ENCODE peak calls at places on chromosome 1, in seven cellular contexts. One of them, this sample, is unnamed.

GRCh38 chr1:111571239-111571638 is 48.4 kb upstream of the RAP1A start:
- DNase-seq in CD8-positive, alpha-beta T cell: no peak
- DNase-seq in heart right ventricle: no peak
- DNase-seq in breast epithelium: no peak
- DNase-seq in fibroblast of lung: no peak
- DNase-seq in psoas muscle: no peak
- DNase-seq in spleen: no peak
- DNase-seq in this sample: no peak

GRCh38 chr1:23999156-23999671 is 19.1 kb upstream of the SRSF10 start:
- DNase-seq in spleen: no peak
- DNase-seq in fibroblast of lung: peak; percentile 56
- DNase-seq in CD8-positive, alpha-beta T cell: no peak
- DNase-seq in heart right ventricle: no peak
- DNase-seq in breast epithelium: no peak
- DNase-seq in psoas muscle: no peak
- DNase-seq in this sample: no peak

GRCh38 chr1:151846062-151846568 is 6.5 kb upstream of the C2CD4D start:
- DNase-seq in psoas muscle: no peak
- DNase-seq in CD8-positive, alpha-beta T cell: no peak
- DNase-seq in spleen: no peak
- DNase-seq in fibroblast of lung: peak; percentile 54
- DNase-seq in heart right ventricle: no peak
- DNase-seq in breast epithelium: no peak
- DNase-seq in this sample: no peak

GRCh38 chr1:112518186-112518585 is 9.4 kb downstream of the WNT2B start:
- DNase-seq in psoas muscle: no peak
- DNase-seq in breast epithelium: no peak
- DNase-seq in heart right ventricle: peak; percentile 33
- DNase-seq in CD8-positive, alpha-beta T cell: no peak
- DNase-seq in fibroblast of lung: no peak
- DNase-seq in spleen: no peak
- DNase-seq in this sample: no peak

GRCh38 chr1:183898001-183898396 is 93.1 kb downstream of the RGL1 start:
- DNase-seq in heart right ventricle: no peak
- DNase-seq in breast epithelium: no peak
- DNase-seq in fibroblast of lung: no peak
- DNase-seq in CD8-positive, alpha-beta T cell: no peak
- DNase-seq in spleen: no peak
- DNase-seq in psoas muscle: no peak
- DNase-seq in this sample: no peak

GRCh38 chr1:83791821-83792437 is 207.0 kb downstream of the TTLL7 start:
- DNase-seq in spleen: no peak
- DNase-seq in psoas muscle: no peak
- DNase-seq in heart right ventricle: no peak
- DNase-seq in fibroblast of lung: peak; percentile 39
- DNase-seq in CD8-positive, alpha-beta T cell: no peak
- DNase-seq in breast epithelium: no peak
- DNase-seq in this sample: no peak

GRCh38 chr1:194076646-194077045 is 890.2 kb upstream of the B3GALT2 start:
- DNase-seq in fibroblast of lung: peak; percentile 41
- DNase-seq in psoas muscle: no peak
- DNase-seq in heart right ventricle: no peak
- DNase-seq in spleen: no peak
- DNase-seq in breast epithelium: no peak
- DNase-seq in CD8-positive, alpha-beta T cell: no peak
- DNase-seq in this sample: no peak

GRCh38 chr1:81029266-81029665 is 771.5 kb upstream of the ADGRL2 start:
- DNase-seq in breast epithelium: no peak
- DNase-seq in CD8-positive, alpha-beta T cell: no peak
- DNase-seq in fibroblast of lung: peak; percentile 3
- DNase-seq in psoas muscle: no peak
- DNase-seq in spleen: no peak
- DNase-seq in heart right ventricle: no peak
- DNase-seq in this sample: no peak

GRCh38 chr1:206586501-206587445 is 25.5 kb downstream of the EIF2D start:
- DNase-seq in heart right ventricle: no peak
- DNase-seq in psoas muscle: no peak
- DNase-seq in spleen: no peak
- DNase-seq in CD8-positive, alpha-beta T cell: no peak
- DNase-seq in fibroblast of lung: no peak
- DNase-seq in breast epithelium: no peak
- DNase-seq in this sample: no peak

GRCh38 chr1:236523704-236524141 is at the start of gene LGALS8:
- DNase-seq in fibroblast of lung: peak; percentile 84
- DNase-seq in CD8-positive, alpha-beta T cell: peak; percentile 76
- DNase-seq in heart right ventricle: peak; percentile 92
- DNase-seq in psoas muscle: peak; percentile 93
- DNase-seq in spleen: peak; percentile 98
- DNase-seq in breast epithelium: peak; percentile 84
- DNase-seq in this sample: peak; percentile 73

GRCh38 chr1:34924759-34925555 is 4.5 kb downstream of the DLGAP3 start:
- DNase-seq in breast epithelium: peak; percentile 68
- DNase-seq in spleen: no peak
- DNase-seq in heart right ventricle: peak; percentile 79
- DNase-seq in psoas muscle: peak; percentile 75
- DNase-seq in fibroblast of lung: peak; percentile 50
- DNase-seq in CD8-positive, alpha-beta T cell: peak; percentile 22
- DNase-seq in this sample: peak; percentile 24

GRCh38 chr1:246113555-246114095 is 393.5 kb downstream of the SMYD3 start:
- DNase-seq in CD8-positive, alpha-beta T cell: no peak
- DNase-seq in fibroblast of lung: no peak
- DNase-seq in psoas muscle: no peak
- DNase-seq in breast epithelium: no peak
- DNase-seq in spleen: no peak
- DNase-seq in heart right ventricle: no peak
- DNase-seq in this sample: no peak

GRCh38 chr1:55313903-55314302 is 98.7 kb upstream of the USP24 start:
- DNase-seq in CD8-positive, alpha-beta T cell: no peak
- DNase-seq in psoas muscle: no peak
- DNase-seq in heart right ventricle: no peak
- DNase-seq in fibroblast of lung: peak; percentile 17
- DNase-seq in spleen: no peak
- DNase-seq in breast epithelium: no peak
- DNase-seq in this sample: no peak

GRCh38 chr1:28248273-28249012 is 10.9 kb upstream of the SESN2 start:
- DNase-seq in fibroblast of lung: peak; percentile 68
- DNase-seq in psoas muscle: peak; percentile 85
- DNase-seq in CD8-positive, alpha-beta T cell: peak; percentile 77
- DNase-seq in spleen: peak; percentile 91
- DNase-seq in heart right ventricle: peak; percentile 82
- DNase-seq in breast epithelium: peak; percentile 66
- DNase-seq in this sample: peak; percentile 77

GRCh38 chr1:173429517-173430477 is 47.3 kb upstream of the PRDX6 start:
- DNase-seq in CD8-positive, alpha-beta T cell: peak; percentile 51
- DNase-seq in psoas muscle: peak; percentile 92
- DNase-seq in heart right ventricle: peak; percentile 91
- DNase-seq in fibroblast of lung: peak; percentile 96
- DNase-seq in breast epithelium: peak; percentile 54
- DNase-seq in spleen: peak; percentile 89
- DNase-seq in this sample: peak; percentile 80

GRCh38 chr1:79006564-79006963 is at the start of gene ADGRL4:
- DNase-seq in breast epithelium: no peak
- DNase-seq in psoas muscle: peak; percentile 57
- DNase-seq in fibroblast of lung: peak; percentile 79
- DNase-seq in spleen: peak; percentile 84
- DNase-seq in heart right ventricle: peak; percentile 78
- DNase-seq in CD8-positive, alpha-beta T cell: no peak
- DNase-seq in this sample: no peak

GRCh38 chr1:201885531-201886075 is 3.1 kb upstream of the SHISA4 start:
- DNase-seq in CD8-positive, alpha-beta T cell: no peak
- DNase-seq in heart right ventricle: no peak
- DNase-seq in fibroblast of lung: peak; percentile 87
- DNase-seq in breast epithelium: no peak
- DNase-seq in psoas muscle: peak; percentile 73
- DNase-seq in spleen: peak; percentile 39
- DNase-seq in this sample: no peak
- H3K4me1 ChIP-seq in CD8-positive, alpha-beta T cell: peaks cover 9% of the 10 kb centered on the region
- H3K4me1 ChIP-seq in heart right ventricle: peaks cover 51% of the 10 kb centered on the region
- H3K4me1 ChIP-seq in fibroblast of lung: peaks cover 28% of the 10 kb centered on the region
- H3K4me1 ChIP-seq in breast epithelium: no peaks in the 10 kb centered on the region
- H3K4me1 ChIP-seq in psoas muscle: peaks cover 83% of the 10 kb centered on the region
- H3K4me1 ChIP-seq in spleen: peaks cover 34% of the 10 kb centered on the region
- H3K4me1 ChIP-seq in this sample: no peaks in the 10 kb centered on the region

GRCh38 chr1:32786856-32787255 is 30.3 kb downstream of the YARS1 start:
- DNase-seq in breast epithelium: no peak
- DNase-seq in heart right ventricle: no peak
- DNase-seq in fibroblast of lung: peak; percentile 46
- DNase-seq in spleen: no peak
- DNase-seq in CD8-positive, alpha-beta T cell: no peak
- DNase-seq in psoas muscle: no peak
- DNase-seq in this sample: no peak
- TF ChIP-seq CTCF in breast epithelium: peak; percentile 51
- TF ChIP-seq CTCF in heart right ventricle: peak; percentile 22
- TF ChIP-seq CTCF in fibroblast of lung: peak; percentile 35
- TF ChIP-seq CTCF in spleen: no peak
- TF ChIP-seq CTCF in CD8-positive, alpha-beta T cell: no peak
- TF ChIP-seq CTCF in psoas muscle: no peak
- TF ChIP-seq CTCF in this sample: peak; percentile 51

GRCh38 chr1:220123889-220124288 is 30.0 kb downstream of the IARS2 start:
- DNase-seq in heart right ventricle: no peak
- DNase-seq in CD8-positive, alpha-beta T cell: no peak
- DNase-seq in psoas muscle: no peak
- DNase-seq in breast epithelium: no peak
- DNase-seq in spleen: no peak
- DNase-seq in fibroblast of lung: no peak
- DNase-seq in this sample: no peak
- H3K4me1 ChIP-seq in heart right ventricle: no peaks in the 10 kb centered on the region
- H3K4me1 ChIP-seq in CD8-positive, alpha-beta T cell: no peaks in the 10 kb centered on the region
- H3K4me1 ChIP-seq in psoas muscle: no peaks in the 10 kb centered on the region
- H3K4me1 ChIP-seq in breast epithelium: no peaks in the 10 kb centered on the region
- H3K4me1 ChIP-seq in spleen: no peaks in the 10 kb centered on the region
- H3K4me1 ChIP-seq in fibroblast of lung: no peaks in the 10 kb centered on the region
- H3K4me1 ChIP-seq in this sample: no peaks in the 10 kb centered on the region

DNA sequence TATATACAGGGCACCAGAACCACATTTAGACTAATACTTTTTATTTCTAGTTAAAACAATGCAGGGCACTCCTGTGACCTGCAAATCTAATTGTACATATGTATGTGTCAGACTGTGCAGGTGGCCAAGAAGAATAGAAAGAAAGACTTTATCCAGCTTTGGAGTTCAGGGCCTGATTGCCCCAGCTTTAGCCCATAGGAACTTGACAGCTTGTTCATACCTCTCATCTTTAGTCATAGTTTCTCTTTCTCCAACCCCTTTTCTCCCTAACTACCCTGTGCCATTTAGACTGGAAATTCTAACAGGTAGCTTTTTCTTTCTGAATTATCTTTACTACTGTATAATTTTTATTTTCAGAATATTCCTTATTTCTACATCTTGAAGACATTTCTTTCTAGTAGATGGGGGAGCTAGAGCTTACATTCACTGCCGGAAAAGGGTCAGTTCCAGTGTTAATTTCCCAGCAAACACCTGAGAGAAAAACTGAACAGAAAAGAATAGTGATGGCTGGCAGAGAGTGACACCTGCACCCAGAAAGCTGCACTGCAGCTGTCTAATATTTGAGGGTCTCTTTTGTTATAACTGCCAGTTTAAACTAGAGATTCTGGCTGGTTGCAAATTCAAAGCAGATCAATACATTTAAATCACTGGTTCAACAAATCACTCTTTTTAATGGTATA is 8.4 kb downstream of the YBX1 start:
- DNase-seq in CD8-positive, alpha-beta T cell: no peak
- DNase-seq in spleen: no peak
- DNase-seq in heart right ventricle: no peak
- DNase-seq in psoas muscle: no peak
- DNase-seq in fibroblast of lung: peak; percentile 12
- DNase-seq in breast epithelium: no peak
- DNase-seq in this sample: no peak
- TF ChIP-seq CTCF in CD8-positive, alpha-beta T cell: peak; percentile 34
- TF ChIP-seq CTCF in spleen: no peak
- TF ChIP-seq CTCF in heart right ventricle: peak; percentile 11
- TF ChIP-seq CTCF in psoas muscle: no peak
- TF ChIP-seq CTCF in fibroblast of lung: no peak
- TF ChIP-seq CTCF in breast epithelium: no peak
- TF ChIP-seq CTCF in this sample: no peak

GRCh38 chr1:36149973-36150295 is 648 bp upstream of the TRAPPC3 start:
- DNase-seq in breast epithelium: no peak
- DNase-seq in spleen: no peak
- DNase-seq in fibroblast of lung: no peak
- DNase-seq in CD8-positive, alpha-beta T cell: no peak
- DNase-seq in heart right ventricle: no peak
- DNase-seq in psoas muscle: no peak
- DNase-seq in this sample: no peak

GRCh38 chr1:36151133-36151844 is 2.0 kb upstream of the TRAPPC3 start:
- DNase-seq in fibroblast of lung: no peak
- DNase-seq in breast epithelium: no peak
- DNase-seq in spleen: no peak
- DNase-seq in heart right ventricle: no peak
- DNase-seq in CD8-positive, alpha-beta T cell: no peak
- DNase-seq in psoas muscle: no peak
- DNase-seq in this sample: no peak

GRCh38 chr1:36150296-36151132 is 1.2 kb upstream of the TRAPPC3 start:
- DNase-seq in heart right ventricle: peak; percentile 92
- DNase-seq in spleen: peak; percentile 96
- DNase-seq in CD8-positive, alpha-beta T cell: peak; percentile 63
- DNase-seq in psoas muscle: peak; percentile 96
- DNase-seq in fibroblast of lung: peak; percentile 97
- DNase-seq in breast epithelium: peak; percentile 93
- DNase-seq in this sample: peak; percentile 88

GRCh38 chr1:36149237-36149972 is at the start of gene TRAPPC3:
- DNase-seq in CD8-positive, alpha-beta T cell: peak; percentile 99
- DNase-seq in psoas muscle: peak; percentile 100
- DNase-seq in fibroblast of lung: peak; percentile 100
- DNase-seq in spleen: peak; percentile 100
- DNase-seq in breast epithelium: peak; percentile 99
- DNase-seq in heart right ventricle: peak; percentile 100
- DNase-seq in this sample: peak; percentile 100

DNA sequence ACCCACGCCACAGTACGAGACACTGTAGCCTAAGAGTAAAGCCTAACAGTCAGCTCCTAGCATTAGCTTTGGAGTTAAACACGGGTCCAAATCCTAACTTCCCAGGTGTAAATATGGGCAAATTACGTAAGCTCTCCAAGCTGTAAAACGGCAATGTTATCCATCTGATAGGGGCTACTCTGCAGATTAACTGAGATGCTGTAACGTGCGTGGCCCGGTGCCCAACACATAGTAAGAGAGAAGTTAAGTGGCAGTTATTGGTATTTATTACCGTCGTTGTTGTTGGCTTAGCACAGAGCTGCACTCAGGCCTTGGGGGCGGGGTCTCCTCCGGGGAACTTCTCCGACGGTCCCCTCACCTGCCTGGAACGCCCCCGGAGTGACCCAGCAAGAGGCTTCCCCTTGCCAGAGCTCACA is 457 bp downstream of the TRAPPC3 start:
- DNase-seq in CD8-positive, alpha-beta T cell: no peak
- DNase-seq in heart right ventricle: no peak
- DNase-seq in psoas muscle: no peak
- DNase-seq in spleen: no peak
- DNase-seq in breast epithelium: no peak
- DNase-seq in fibroblast of lung: no peak
- DNase-seq in this sample: no peak
- H3K4me1 ChIP-seq in CD8-positive, alpha-beta T cell: peaks cover 49% of the 10 kb centered on the region
- H3K4me1 ChIP-seq in heart right ventricle: peaks cover 46% of the 10 kb centered on the region
- H3K4me1 ChIP-seq in psoas muscle: peaks cover 39% of the 10 kb centered on the region
- H3K4me1 ChIP-seq in spleen: peaks cover 65% of the 10 kb centered on the region
- H3K4me1 ChIP-seq in breast epithelium: peaks cover 27% of the 10 kb centered on the region
- H3K4me1 ChIP-seq in fibroblast of lung: peaks cover 24% of the 10 kb centered on the region
- H3K4me1 ChIP-seq in this sample: peaks cover 57% of the 10 kb centered on the region